ENCODE peak calls at places on chromosomes 6 and 20, in nine cellular contexts. Q, T, C, F, M, W, O, U and D are unnamed samples.

GRCh38 chr6:16773376-16773775 is 12.1 kb upstream of the ATXN1 start:
- DNase-seq in Q (no peak), T (no peak), C (no peak), F (no peak), M (no peak), W (no peak), O (no peak), U (no peak), D (no peak)

GRCh38 chr6:128508588-128509296 is 11.7 kb downstream of the PTPRK start:
- DNase-seq in Q (peak), T (no peak), C (no peak), F (no peak), M (peak), W (no peak), O (peak), U (no peak), D (no peak)

GRCh38 chr6:26493258-26493657 is 6.8 kb upstream of the BTN1A1 start:
- DNase-seq in Q (no peak), T (no peak), C (no peak), F (no peak), M (no peak), W (no peak), O (peak), U (peak), D (peak)

GRCh38 chr6:157001716-157002115 is 224.5 kb downstream of the ARID1B start:
- DNase-seq in Q (no peak), T (no peak), C (peak), F (no peak), M (no peak), W (no peak), O (no peak), U (no peak), D (no peak)

GRCh38 chr6:19157496-19157895 is 679.7 kb upstream of the ID4 start:
- DNase-seq in Q (no peak), T (no peak), C (no peak), F (no peak), M (no peak), W (no peak), O (no peak), U (no peak), D (no peak)

GRCh38 chr6:100886078-100886477 is 4.9 kb upstream of the ASCC3 start:
- DNase-seq in Q (peak), T (no peak), C (no peak), F (no peak), M (no peak), W (no peak), O (no peak), U (no peak), D (no peak)

GRCh38 chr20:48454721-48455490 is 372.9 kb downstream of the PREX1 start:
- DNase-seq in Q (no peak), T (no peak), C (no peak), F (no peak), M (no peak), W (peak), O (no peak), U (no peak), D (no peak)

GRCh38 chr6:110408891-110409290 is 6.5 kb downstream of the DDO start:
- DNase-seq in Q (no peak), T (no peak), C (no peak), F (no peak), M (no peak), W (no peak), O (no peak), U (no peak), D (no peak)

GRCh38 chr20:47792021-47792618 is 6.8 kb upstream of the SULF2 start:
- DNase-seq in Q (peak), T (no peak), C (no peak), F (no peak), M (peak), W (peak), O (peak), U (no peak), D (no peak)

GRCh38 chr6:105135907-105136432 is 43.8 kb downstream of the POPDC3 start:
- DNase-seq in Q (peak), T (no peak), C (no peak), F (no peak), M (no peak), W (no peak), O (no peak), U (no peak), D (no peak)

GRCh38 chr6:30960907-30961673 is 20.3 kb downstream of the MUCL3 start:
- DNase-seq in Q (peak), T (no peak), C (no peak), F (no peak), M (no peak), W (no peak), O (no peak), U (no peak), D (no peak)

GRCh38 chr6:40328988-40329545 is 258.1 kb downstream of the LRFN2 start:
- DNase-seq in Q (no peak), T (no peak), C (no peak), F (no peak), M (no peak), W (no peak), O (no peak), U (no peak), D (no peak)
- TF ChIP-seq CTCF in Q (no peak), T (no peak), C (no peak), F (no peak), M (no peak), W (no peak), O (no peak), U (peak), D (no peak)

GRCh38 chr20:50233325-50234212 is 42.9 kb downstream of the CEBPB start:
- DNase-seq in Q (no peak), T (no peak), C (no peak), F (no peak), M (no peak), W (peak), O (no peak), U (no peak), D (no peak)

GRCh38 chr20:50234288-50234687 is 43.7 kb downstream of the CEBPB start:
- DNase-seq in Q (no peak), T (no peak), C (no peak), F (no peak), M (no peak), W (no peak), O (no peak), U (no peak), D (no peak)

GRCh38 chr20:50240092-50240491 is 49.5 kb downstream of the CEBPB start:
- DNase-seq in Q (no peak), T (no peak), C (no peak), F (no peak), M (no peak), W (no peak), O (no peak), U (no peak), D (no peak)

GRCh38 chr20:50238081-50238800 is 47.6 kb downstream of the CEBPB start:
- DNase-seq in Q (no peak), T (peak), C (no peak), F (no peak), M (no peak), W (no peak), O (no peak), U (no peak), D (no peak)

GRCh38 chr20:50237349-50237748 is 46.7 kb downstream of the CEBPB start:
- DNase-seq in Q (no peak), T (no peak), C (no peak), F (no peak), M (no peak), W (no peak), O (no peak), U (no peak), D (no peak)
- TF ChIP-seq CTCF in Q (no peak), T (no peak), C (no peak), F (no peak), M (no peak), W (no peak), O (no peak), U (no peak), D (no peak)

GRCh38 chr20:33233129-33233774 is 2.5 kb upstream of the BPIFA1 start:
- DNase-seq in Q (no peak), T (peak), C (no peak), F (no peak), M (no peak), W (peak), O (no peak), U (no peak), D (no peak)
- TF ChIP-seq CTCF in Q (no peak), T (no peak), C (no peak), F (no peak), M (no peak), W (no peak), O (no peak), U (no peak), D (no peak)

GRCh38 chr6:45229416-45229815 is 98.7 kb upstream of the RUNX2 start:
- DNase-seq in Q (no peak), T (no peak), C (no peak), F (no peak), M (no peak), W (no peak), O (no peak), U (no peak), D (no peak)

GRCh38 chr6:45222380-45222779 is 105.8 kb upstream of the RUNX2 start:
- DNase-seq in Q (no peak), T (no peak), C (no peak), F (no peak), M (no peak), W (no peak), O (no peak), U (no peak), D (no peak)

GRCh38 chr6:45231660-45232059 is 96.5 kb upstream of the RUNX2 start:
- DNase-seq in Q (no peak), T (no peak), C (no peak), F (no peak), M (no peak), W (no peak), O (no peak), U (no peak), D (no peak)

GRCh38 chr6:45226081-45226480 is 102.0 kb upstream of the RUNX2 start:
- DNase-seq in Q (no peak), T (no peak), C (no peak), F (no peak), M (no peak), W (no peak), O (no peak), U (no peak), D (no peak)
- TF ChIP-seq CTCF in Q (no peak), T (peak), C (no peak), F (no peak), M (no peak), W (no peak), O (no peak), U (peak), D (no peak)